ENCODE peak calls at places on chromosomes 16 and 17, in ten cellular contexts. K is activated CD4-positive, alpha-beta T cell treated with anti-CD3 and anti-CD28 coated beads, Interleukin-2, amount 50 U/mL, for 1 hour; Z is Right ventricle myocardium superior; W is stimulated activated naive CD8-positive, alpha-beta T cell treated with anti-CD3 and anti-CD28 coated beads, Interleukin-15, Interleukin-2, amounts not matched to agents 100 U/mL and 50 U/mL, for 24 hours; L is hypothalamus; G is progenitor cell of endocrine pancreas; J is fibroblast of the conjunctiva; B is mammary epithelial cell; D is hepatic stellate cell; X is AG09319. P is an unnamed sample.

GRCh38 chr17:81471804-81472456 is 40.7 kb downstream of the ACTG1 start:
- DNase-seq in K (no peak), Z (no peak), W (no peak), L (peak), G (no peak), J (peak), B (peak), D (peak), X (peak), P (peak)

GRCh38 chr17:63270610-63271009 is 175.5 kb downstream of the CYB561 start:
- DNase-seq in K (no peak), Z (no peak), W (no peak), L (no peak), G (no peak), J (no peak), B (peak), D (no peak), X (no peak), P (no peak)

GRCh38 chr17:30894236-30894635 is 11.8 kb downstream of the TEFM start:
- DNase-seq in K (no peak), Z (no peak), W (no peak), L (no peak), G (no peak), J (no peak), B (no peak), D (no peak), X (no peak), P (no peak)

GRCh38 chr17:10316986-10317834 is 55.6 kb downstream of the MYH13 start:
- DNase-seq in K (peak), Z (peak), W (peak), L (no peak), G (peak), J (peak), B (no peak), D (no peak), X (peak), P (peak)

GRCh38 chr16:61277849-61278248 is 758.4 kb downstream of the CDH8 start:
- DNase-seq in K (no peak), Z (no peak), W (no peak), L (no peak), G (no peak), J (no peak), B (no peak), D (no peak), X (no peak), P (no peak)

GRCh38 chr17:78307887-78308633 is 51.8 kb downstream of the SOCS3 start:
- DNase-seq in K (no peak), Z (no peak), W (no peak), L (no peak), G (no peak), J (no peak), B (no peak), D (no peak), X (no peak), P (no peak)

GRCh38 chr17:6752068-6752909 is 3.6 kb upstream of the XAF1 start:
- DNase-seq in K (no peak), Z (peak), W (no peak), L (peak), G (no peak), J (peak), B (peak), D (peak), X (peak), P (peak)

GRCh38 chr17:62179525-62180161 is 114.6 kb upstream of the MED13 start:
- DNase-seq in K (no peak), Z (no peak), W (no peak), L (no peak), G (no peak), J (no peak), B (peak), D (peak), X (no peak), P (no peak)

GRCh38 chr17:55705847-55706246 is 16.8 kb downstream of the TMEM100 start:
- DNase-seq in K (no peak), Z (no peak), W (no peak), L (no peak), G (no peak), J (no peak), B (peak), D (no peak), X (no peak), P (no peak)

GRCh38 chr17:19482571-19482970 is 51.1 kb upstream of the SLC47A1 start:
- DNase-seq in K (no peak), Z (no peak), W (no peak), L (no peak), G (no peak), J (no peak), B (peak), D (no peak), X (no peak), P (no peak)

GRCh38 chr17:82648761-82649474 is 674 bp upstream of the WDR45B start:
- DNase-seq in K (no peak), Z (peak), W (peak), L (no peak), G (peak), J (no peak), B (no peak), D (peak), X (no peak), P (peak)

GRCh38 chr16:70689970-70690905 is 4.4 kb upstream of the MTSS2 start:
- DNase-seq in K (no peak), Z (peak), W (no peak), L (no peak), G (no peak), J (no peak), B (no peak), D (no peak), X (no peak), P (no peak)

GRCh38 chr17:263773-264172 is 82.3 kb upstream of the DOC2B start:
- DNase-seq in K (no peak), Z (no peak), W (no peak), L (no peak), G (no peak), J (no peak), B (no peak), D (no peak), X (no peak), P (peak)

GRCh38 chr16:67750466-67750865 is 31.4 kb upstream of the GFOD2 start:
- DNase-seq in K (no peak), Z (no peak), W (no peak), L (no peak), G (no peak), J (no peak), B (no peak), D (no peak), X (no peak), P (no peak)

GRCh38 chr16:57147381-57148191 is 38.3 kb downstream of the PSME3IP1 start:
- DNase-seq in K (no peak), Z (peak), W (no peak), L (peak), G (no peak), J (peak), B (no peak), D (no peak), X (peak), P (no peak)

GRCh38 chr16:425740-426114 is 278 bp downstream of the RAB11FIP3 start:
- DNase-seq in K (peak), Z (no peak), W (peak), L (no peak), G (no peak), J (no peak), B (no peak), D (peak), X (no peak), P (no peak)

GRCh38 chr16:66364117-66364958 is 2.2 kb upstream of the CDH5 start:
- DNase-seq in K (no peak), Z (peak), W (no peak), L (no peak), G (no peak), J (peak), B (no peak), D (peak), X (no peak), P (peak)

GRCh38 chr16:626174-626765 is 4.5 kb upstream of the WFIKKN1 start:
- DNase-seq in K (no peak), Z (no peak), W (no peak), L (no peak), G (no peak), J (no peak), B (no peak), D (no peak), X (no peak), P (no peak)

GRCh38 chr17:70919241-70919640 is 749.9 kb downstream of the KCNJ2 start:
- DNase-seq in K (no peak), Z (no peak), W (no peak), L (no peak), G (no peak), J (no peak), B (no peak), D (no peak), X (no peak), P (no peak)

GRCh38 chr16:31402687-31403086 is 9.6 kb downstream of the ITGAD start:
- DNase-seq in K (no peak), Z (no peak), W (no peak), L (no peak), G (no peak), J (no peak), B (peak), D (no peak), X (no peak), P (no peak)

GRCh38 chr17:38464251-38464722 is 36.0 kb downstream of the ARHGAP23 start:
- DNase-seq in K (no peak), Z (peak), W (no peak), L (no peak), G (no peak), J (no peak), B (no peak), D (peak), X (no peak), P (peak)

P was measured in uterus.